ENCODE peak calls at places on chromosomes 4 and X, in eight cellular contexts. K is hypothalamus, U is CD14-positive monocyte, Z is AG09309, O is GM19239, R is glomerular endothelial cell, Y is astrocyte of the spinal cord, T is NCI-H1417 treated with DMSO at 0.1 percent for 48 hours. F is an unnamed sample.

GRCh38 chr4:152640058-152640921 is 39.5 kb downstream of the TMEM154 start:
- DNase-seq in U (no peak), T (no peak), Y (peak; percentile 43), Z (no peak), O (no peak), R (no peak), K (no peak), F (peak; percentile 4)

GRCh38 chr4:41095973-41096372 is 118.4 kb downstream of the APBB2 start:
- DNase-seq in R (no peak), O (no peak), Z (peak; percentile 20), T (no peak), K (no peak), Y (peak; percentile 62), U (no peak), F (no peak)

GRCh38 chrX:24515447-24515846 is 50.4 kb downstream of the PDK3 start:
- DNase-seq in O (no peak), R (no peak), Z (no peak), U (no peak), K (peak; percentile 3), Y (peak; percentile 13), T (no peak), F (peak; percentile 25)

GRCh38 chr4:40205259-40206198 is 8.7 kb downstream of the RHOH start:
- DNase-seq in O (peak; percentile 28), T (no peak), R (no peak), U (peak; percentile 60), Z (no peak), K (no peak), Y (no peak), F (no peak)

GRCh38 chr4:183136880-183137279 is 37.8 kb downstream of the WWC2 start:
- DNase-seq in T (no peak), R (no peak), U (no peak), Z (no peak), K (no peak), Y (no peak), O (no peak), F (no peak)

GRCh38 chr4:3323071-3323481 is 30.3 kb downstream of the RGS12 start:
- DNase-seq in T (no peak), U (no peak), O (no peak), Y (no peak), K (no peak), Z (no peak), R (no peak), F (peak; percentile 89)

GRCh38 chr4:15416357-15417327 is 11.2 kb upstream of the C1QTNF7 start:
- DNase-seq in K (no peak), O (no peak), Y (no peak), U (no peak), Z (no peak), R (no peak), T (no peak), F (no peak)

GRCh38 chr4:173735055-173735454 is 205.0 kb upstream of the HAND2 start:
- DNase-seq in U (no peak), O (no peak), T (no peak), Y (no peak), Z (no peak), K (no peak), R (no peak), F (no peak)

GRCh38 chr4:2910409-2910808 is 52.8 kb downstream of the NOP14 start:
- DNase-seq in R (no peak), Z (no peak), U (no peak), K (no peak), Y (no peak), T (no peak), O (no peak), F (no peak)

GRCh38 chr4:56910172-56910967 is 2.7 kb downstream of the REST start:
- DNase-seq in Z (no peak), Y (no peak), U (no peak), R (no peak), O (no peak), T (no peak), K (no peak), F (no peak)

GRCh38 chrX:115031989-115032388 is 14.6 kb upstream of the IL13RA2 start:
- DNase-seq in Y (no peak), K (no peak), R (no peak), T (no peak), U (no peak), Z (no peak), O (no peak), F (no peak)

GRCh38 chrX:110003167-110004156 is 548 bp downstream of the TMEM164 start:
- DNase-seq in T (no peak), Y (no peak), R (no peak), K (no peak), U (no peak), Z (no peak), O (no peak), F (no peak)

GRCh38 chrX:51860679-51861078 is 32.7 kb upstream of the MAGED1 start:
- DNase-seq in O (no peak), T (peak; percentile 0), Z (no peak), Y (peak; percentile 28), R (peak; percentile 4), K (peak; percentile 1), U (no peak), F (peak; percentile 46)

GRCh38 chr4:147970003-147970402 is 238.1 kb downstream of the ARHGAP10 start:
- DNase-seq in Y (no peak), U (no peak), R (no peak), K (no peak), T (no peak), O (no peak), Z (no peak), F (no peak)

GRCh38 chr4:1233641-1234277 is 15.2 kb downstream of the CTBP1 start:
- DNase-seq in Y (peak; percentile 39), T (no peak), O (no peak), U (peak; percentile 13), R (no peak), Z (no peak), K (no peak), F (peak; percentile 53)

GRCh38 chr4:75009138-75009537 is 76.2 kb downstream of the PARM1 start:
- DNase-seq in K (no peak), O (no peak), Y (no peak), Z (no peak), T (no peak), R (no peak), U (no peak), F (no peak)

GRCh38 chrX:40105791-40106676 is 8.3 kb upstream of the BCOR start:
- DNase-seq in Y (no peak), Z (no peak), T (peak; percentile 61), O (peak; percentile 27), R (no peak), K (peak; percentile 54), U (no peak), F (peak; percentile 54)

GRCh38 chr4:74603186-74603585 is 158.2 kb downstream of the AREG start:
- DNase-seq in R (no peak), Y (no peak), Z (no peak), K (no peak), T (no peak), O (no peak), U (no peak), F (no peak)

GRCh38 chrX:15336023-15336413 is 695 bp upstream of the PIGA start:
- DNase-seq in Y (peak; percentile 48), R (no peak), U (peak; percentile 70), K (no peak), Z (peak; percentile 2), T (no peak), O (no peak), F (peak; percentile 43)

GRCh38 chr4:124427095-124427767 is 285.3 kb downstream of the ANKRD50 start:
- DNase-seq in T (no peak), Z (no peak), O (no peak), Y (no peak), R (peak; percentile 88), K (no peak), U (no peak), F (peak; percentile 98)

GRCh38 chr4:3168029-3168428 is 80.9 kb upstream of the MSANTD1 start:
- DNase-seq in O (no peak), K (no peak), Z (no peak), U (no peak), Y (peak; percentile 54), T (no peak), R (no peak), F (no peak)

GRCh38 chr4:159735281-159736207 is 632.7 kb downstream of the RAPGEF2 start:
- DNase-seq in R (no peak), T (no peak), O (no peak), Y (no peak), U (no peak), Z (no peak), K (no peak), F (no peak)

GRCh38 chrX:119004920-119005524 is 30.6 kb downstream of the LONRF3 start:
- DNase-seq in O (no peak), T (peak; percentile 4), Y (peak; percentile 36), U (peak; percentile 52), K (peak; percentile 34), R (no peak), Z (no peak), F (peak; percentile 12)

GRCh38 chr4:108166441-108167315 is 2.1 kb downstream of the LEF1 start:
- DNase-seq in T (peak; percentile 30), O (no peak), U (no peak), K (no peak), Y (peak; percentile 39), R (no peak), Z (no peak), F (no peak)

GRCh38 chr4:145279122-145279960 is 99.0 kb upstream of the OTUD4 start:
- DNase-seq in Z (peak; percentile 70), O (no peak), Y (peak; percentile 85), R (peak; percentile 27), T (no peak), U (no peak), K (no peak), F (peak; percentile 84)

GRCh38 chr4:14092741-14093140 is 465.2 kb upstream of the BOD1L1 start:
- DNase-seq in R (no peak), K (no peak), Z (no peak), Y (no peak), O (no peak), U (no peak), T (no peak), F (no peak)

GRCh38 chrX:47145408-47146120 is 543 bp downstream of the RBM10 start:
- DNase-seq in T (no peak), U (no peak), O (no peak), Y (no peak), R (no peak), K (no peak), Z (no peak), F (no peak)

GRCh38 chr4:833731-834367 is 7.9 kb upstream of the CPLX1 start:
- DNase-seq in U (no peak), K (no peak), T (no peak), Z (no peak), Y (no peak), O (no peak), R (no peak), F (no peak)

GRCh38 chr4:39036172-39036571 is 4.0 kb upstream of the TMEM156 start:
- DNase-seq in Y (peak; percentile 82), T (no peak), R (no peak), Z (no peak), K (no peak), O (no peak), U (no peak), F (peak; percentile 74)

GRCh38 chr4:55635760-55636621 is at the start of gene NMU:
- DNase-seq in O (no peak), K (no peak), R (no peak), Y (peak; percentile 5), Z (no peak), T (no peak), U (no peak), F (peak; percentile 38)

GRCh38 chr4:175947117-175947722 is 118.4 kb upstream of the WDR17 start:
- DNase-seq in U (no peak), K (no peak), Y (peak; percentile 50), T (no peak), Z (peak; percentile 2), O (no peak), R (peak; percentile 42), F (peak; percentile 34)

GRCh38 chr4:112739442-112739841 is 102.5 kb downstream of the LARP7 start:
- DNase-seq in Y (no peak), O (no peak), T (no peak), Z (no peak), R (no peak), U (no peak), K (no peak), F (no peak)

GRCh38 chr4:172666711-172667368 is 501.8 kb upstream of the GALNT7 start:
- DNase-seq in T (no peak), Y (no peak), Z (no peak), K (no peak), R (no peak), O (no peak), U (no peak), F (no peak)

F was measured in dermis microvascular lymphatic vessel endothelial cell.